ENCODE peak calls at places on chromosomes 2 and 18, in ten cellular contexts. V is foreskin keratinocyte, U is right cardiac atrium, R is thoracic aorta, L is HepG2, I is upper lobe of left lung, M is heart right ventricle, K is right atrium auricular region, D is esophagus squamous epithelium, P is left lung. Q is an unnamed sample.
A peak's percentile ranks its signal among the peaks of the same experiment; 100 is the strongest.

GRCh38 chr2:211216221-211216620 is 659.8 kb downstream of the CPS1 start:
- DNase-seq in P (no peak), D (no peak), U (no peak), I (no peak), R (no peak), M (no peak), L (no peak), K (no peak), V (peak; percentile 11), Q (no peak)

GRCh38 chr18:62526098-62527025 is 3.5 kb downstream of the ZCCHC2 start:
- DNase-seq in U (peak; percentile 95), V (peak; percentile 45), R (peak; percentile 42), D (no peak), K (peak; percentile 92), L (peak; percentile 87), M (peak; percentile 89), P (peak; percentile 91), I (peak; percentile 91), Q (peak; percentile 75)

GRCh38 chr18:63683152-63683551 is 19.6 kb upstream of the SERPINB11 start:
- DNase-seq in R (no peak), M (no peak), K (no peak), D (no peak), P (no peak), L (no peak), V (peak; percentile 99), I (peak; percentile 36), U (no peak), Q (no peak)

GRCh38 chr2:69164379-69164778 is 151.4 kb downstream of the ANTXR1 start:
- DNase-seq in I (no peak), R (no peak), M (no peak), U (no peak), V (no peak), P (no peak), L (no peak), D (no peak), K (no peak), Q (no peak)

GRCh38 chr18:55858661-55859111 is 270.7 kb upstream of the TCF4 start:
- DNase-seq in K (no peak), M (no peak), R (no peak), I (no peak), D (no peak), V (no peak), P (no peak), U (no peak), L (no peak), Q (no peak)

GRCh38 chr2:19823507-19823906 is 78.3 kb downstream of the TTC32 start:
- DNase-seq in U (no peak), I (no peak), R (no peak), P (no peak), K (no peak), L (no peak), V (no peak), D (no peak), M (no peak), Q (no peak)

GRCh38 chr2:66498597-66498910 is 63.6 kb downstream of the MEIS1 start:
- DNase-seq in R (no peak), L (no peak), I (no peak), M (no peak), D (no peak), K (no peak), P (no peak), U (no peak), V (no peak), Q (no peak)

GRCh38 chr2:10709290-10709939 is 12.0 kb upstream of the ATP6V1C2 start:
- DNase-seq in K (no peak), D (no peak), M (no peak), I (no peak), R (no peak), V (peak; percentile 44), U (no peak), P (no peak), L (peak; percentile 51), Q (no peak)

GRCh38 chr18:42893991-42894390 is 221.5 kb downstream of the RIT2 start:
- DNase-seq in V (no peak), D (no peak), I (no peak), K (no peak), P (no peak), M (no peak), L (no peak), R (no peak), U (no peak), Q (no peak)

GRCh38 chr2:16013571-16013970 is 73.2 kb downstream of the MYCN start:
- DNase-seq in R (no peak), U (no peak), V (no peak), D (no peak), K (no peak), I (no peak), P (no peak), M (no peak), L (no peak), Q (no peak)
- H3K27ac ChIP-seq in R (no peak overlapping the region), U (no peak overlapping the region), V (no peak overlapping the region), D (no peak overlapping the region), K (no peak overlapping the region), I (no peak overlapping the region), P (no peak overlapping the region), M (no peak overlapping the region), L (no peak overlapping the region), Q (no peak overlapping the region)

DNA sequence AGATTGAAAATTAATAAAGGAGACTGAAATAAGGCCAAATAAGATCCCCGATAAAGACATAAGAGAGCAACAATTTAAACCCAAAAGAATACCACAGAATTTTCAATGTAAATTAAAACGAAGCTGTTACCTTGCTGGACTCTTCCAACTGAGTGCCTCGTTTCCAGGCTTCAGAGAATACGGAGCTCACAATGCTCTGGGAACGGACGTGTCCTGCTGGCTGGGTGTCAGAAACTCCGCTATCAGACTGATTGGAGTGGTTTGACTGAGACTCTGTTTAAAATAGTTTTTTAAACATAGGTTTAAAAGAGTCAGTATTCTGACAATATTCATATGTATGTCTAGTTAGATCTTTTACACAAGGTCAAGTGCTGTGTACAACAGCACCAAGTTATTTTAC is 90.4 kb downstream of the RAPH1 start:
- DNase-seq in D (no peak), M (peak; percentile 59), K (no peak), P (no peak), L (no peak), U (peak; percentile 61), V (no peak), R (no peak), I (no peak), Q (no peak)
- H3K27ac ChIP-seq in D (no peak overlapping the region), M (no peak overlapping the region), K (no peak overlapping the region), P (no peak overlapping the region), L (no peak overlapping the region), U (no peak overlapping the region), V (no peak overlapping the region), R (no peak overlapping the region), I (peak overlapping the region; percentile 14), Q (no peak overlapping the region)

GRCh38 chr18:36688020-36688965 is 140.5 kb downstream of the TPGS2 start:
- DNase-seq in L (peak; percentile 52), I (peak; percentile 57), P (no peak), R (peak; percentile 19), D (no peak), M (peak; percentile 27), K (peak; percentile 73), U (no peak), V (peak; percentile 61), Q (peak; percentile 68)

GRCh38 chr18:36693931-36694661 is 134.7 kb downstream of the TPGS2 start:
- DNase-seq in L (peak; percentile 38), K (no peak), M (no peak), P (no peak), U (no peak), D (no peak), I (peak; percentile 58), V (no peak), R (no peak), Q (no peak)

GRCh38 chr18:36695806-36696205 is 133.0 kb downstream of the TPGS2 start:
- DNase-seq in D (no peak), R (no peak), U (no peak), V (peak; percentile 57), I (no peak), P (no peak), K (no peak), M (no peak), L (no peak), Q (no peak)

GRCh38 chr18:36692331-36692730 is 136.5 kb downstream of the TPGS2 start:
- DNase-seq in D (no peak), L (no peak), K (no peak), R (no peak), P (no peak), V (no peak), M (no peak), I (no peak), U (no peak), Q (no peak)

DNA sequence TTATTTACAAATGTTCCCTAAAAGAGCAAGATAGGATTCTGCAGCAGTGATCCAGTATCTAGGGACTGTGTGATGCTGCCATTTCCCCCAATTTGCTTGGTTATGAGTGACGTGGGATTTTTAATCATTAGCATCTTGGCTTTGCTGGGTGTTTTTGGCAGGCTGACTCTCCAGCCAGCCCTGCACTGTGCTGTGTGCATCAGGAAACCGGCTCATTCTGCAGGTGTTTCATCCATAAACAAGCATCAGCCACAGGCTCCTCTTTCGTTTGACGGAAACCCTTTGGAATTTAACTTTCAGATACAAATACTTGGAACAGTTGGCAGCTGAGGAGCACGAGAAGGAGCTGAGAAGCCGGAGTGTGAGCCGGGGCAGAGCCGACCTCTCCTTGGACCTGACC is 135.9 kb downstream of the TPGS2 start:
- DNase-seq in K (no peak), M (no peak), V (no peak), R (no peak), D (no peak), U (no peak), L (no peak), I (no peak), P (no peak), Q (no peak)
- H3K27ac ChIP-seq in K (no peak overlapping the region), M (no peak overlapping the region), V (no peak overlapping the region), R (peak overlapping the region; percentile 30), D (peak overlapping the region; percentile 78), U (no peak overlapping the region), L (no peak overlapping the region), I (no peak overlapping the region), P (no peak overlapping the region), Q (peak overlapping the region; percentile 86)

DNA sequence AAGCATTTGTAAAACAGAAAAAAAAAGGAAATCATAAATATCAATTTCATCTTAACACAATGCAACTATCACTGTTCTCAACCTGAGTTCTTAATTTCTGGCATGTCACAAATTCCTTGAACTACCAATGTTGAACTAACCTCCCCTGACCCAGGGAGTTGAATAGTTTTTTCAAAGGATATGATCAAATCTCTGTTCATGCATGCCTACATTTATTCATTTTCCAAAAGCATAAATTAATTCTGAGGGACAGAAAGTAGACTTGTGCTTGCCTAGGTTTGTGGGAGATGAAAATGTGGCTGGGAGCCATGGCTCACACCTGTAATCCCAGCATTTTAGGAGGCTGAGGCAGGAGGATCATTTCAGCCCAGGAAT is 175.7 kb downstream of the TGIF1 start:
- DNase-seq in V (no peak), I (no peak), R (no peak), K (no peak), D (no peak), P (no peak), M (no peak), L (no peak), U (no peak), Q (no peak)
- H3K27ac ChIP-seq in V (peak overlapping the region; percentile 95), I (peak overlapping the region; percentile 86), R (peak overlapping the region; percentile 96), K (peak overlapping the region; percentile 93), D (peak overlapping the region; percentile 90), P (no peak overlapping the region), M (no peak overlapping the region), L (peak overlapping the region; percentile 94), U (no peak overlapping the region), Q (no peak overlapping the region)

GRCh38 chr2:213229814-213230213 is 54.5 kb upstream of the SPAG16 start:
- DNase-seq in K (no peak), U (no peak), R (no peak), D (no peak), L (peak; percentile 42), M (no peak), I (no peak), V (peak; percentile 5), P (no peak), Q (no peak)
- H3K27ac ChIP-seq in K (no peak overlapping the region), U (no peak overlapping the region), R (no peak overlapping the region), D (no peak overlapping the region), L (no peak overlapping the region), M (no peak overlapping the region), I (no peak overlapping the region), V (no peak overlapping the region), P (no peak overlapping the region), Q (no peak overlapping the region)

Q was measured in tibial nerve.